ENCODE peak calls at places on chromosomes 1 and 21, in six cellular contexts. T is A549, Q is K562, D is HepG2, R is GM12878, U is H1. X is an unnamed sample.
A peak's percentile ranks its signal among the peaks of the same experiment; 100 is the strongest.

GRCh38 chr1:17335821-17336718 is 28.1 kb downstream of the PADI4 start:
- DNase-seq in T (peak; percentile 56), Q (peak; percentile 69), D (peak; percentile 42), R (no peak), U (peak; percentile 23), X (peak; percentile 41)

GRCh38 chr1:1988061-1988945 is 15.3 kb downstream of the CFAP74 start:
- DNase-seq in T (no peak), Q (no peak), D (no peak), R (no peak), U (no peak), X (no peak)

GRCh38 chr1:27656157-27656893 is 15.7 kb downstream of the IFI6 start:
- DNase-seq in T (no peak), Q (no peak), D (no peak), R (no peak), U (peak; percentile 74), X (peak; percentile 77)

GRCh38 chr1:226653311-226653921 is 85.7 kb downstream of the ITPKB start:
- DNase-seq in T (no peak), Q (no peak), D (no peak), R (no peak), U (no peak), X (no peak)

GRCh38 chr1:207752456-207753132 is 740 bp downstream of the CD46 start:
- DNase-seq in T (peak; percentile 33), Q (peak; percentile 60), D (peak; percentile 87), R (no peak), U (no peak), X (peak; percentile 13)

GRCh38 chr1:24770891-24771290 is 25.6 kb downstream of the CLIC4 start:
- DNase-seq in T (no peak), Q (no peak), D (no peak), R (no peak), U (no peak), X (peak; percentile 65)

GRCh38 chr1:200029035-200029623 is 1.6 kb downstream of the NR5A2 start:
- DNase-seq in T (peak; percentile 72), Q (no peak), D (no peak), R (no peak), U (no peak), X (peak; percentile 36)

GRCh38 chr1:213724640-213725536 is 262.9 kb upstream of the PROX1 start:
- DNase-seq in T (no peak), Q (no peak), D (peak; percentile 31), R (no peak), U (no peak), X (no peak)

GRCh38 chr1:16043950-16044349 is 368 bp downstream of the CLCNKB start:
- DNase-seq in T (no peak), Q (no peak), D (no peak), R (no peak), U (no peak), X (no peak)

GRCh38 chr1:20366076-20366765 is 75.5 kb downstream of the VWA5B1 start:
- DNase-seq in T (no peak), Q (no peak), D (no peak), R (no peak), U (no peak), X (peak; percentile 20)

GRCh38 chr1:2373551-2374259 is 17.6 kb downstream of the MORN1 start:
- DNase-seq in T (no peak), Q (no peak), D (no peak), R (no peak), U (no peak), X (no peak)

GRCh38 chr1:19179597-19180271 is 30.3 kb downstream of the UBR4 start:
- DNase-seq in T (peak; percentile 44), Q (peak; percentile 56), D (peak; percentile 33), R (no peak), U (no peak), X (peak; percentile 41)

GRCh38 chr1:206898089-206898908 is 1.1 kb downstream of the IL24 start:
- DNase-seq in T (peak; percentile 35), Q (no peak), D (no peak), R (no peak), U (no peak), X (peak; percentile 71)

GRCh38 chr21:34968414-34969333 is 80.4 kb downstream of the RUNX1 start:
- DNase-seq in T (no peak), Q (no peak), D (peak; percentile 83), R (no peak), U (no peak), X (no peak)

GRCh38 chr1:51237714-51238403 is 1.8 kb downstream of the RNF11 start:
- DNase-seq in T (no peak), Q (no peak), D (no peak), R (no peak), U (no peak), X (peak; percentile 69)

GRCh38 chr1:198155253-198155652 is 1.5 kb upstream of the NEK7 start:
- DNase-seq in T (peak; percentile 32), Q (no peak), D (no peak), R (no peak), U (no peak), X (peak; percentile 71)

GRCh38 chr1:175597969-175598765 is 145.2 kb downstream of the TNR start:
- DNase-seq in T (no peak), Q (no peak), D (no peak), R (peak; percentile 51), U (no peak), X (peak; percentile 3)

GRCh38 chr1:197599789-197600188 is 175.5 kb downstream of the DENND1B start:
- DNase-seq in T (no peak), Q (no peak), D (no peak), R (no peak), U (no peak), X (no peak)

GRCh38 chr1:227901906-227902640 is 45.7 kb downstream of the WNT9A start:
- DNase-seq in T (peak; percentile 67), Q (peak; percentile 66), D (peak; percentile 16), R (no peak), U (no peak), X (peak; percentile 11)

GRCh38 chr21:42111470-42111743 is 40.3 kb downstream of the UMODL1 start:
- DNase-seq in T (no peak), Q (no peak), D (no peak), R (no peak), U (no peak), X (no peak)

GRCh38 chr21:37496972-37497371 is 130.4 kb downstream of the DYRK1A start:
- DNase-seq in T (no peak), Q (no peak), D (no peak), R (no peak), U (no peak), X (no peak)

GRCh38 chr1:29256979-29257804 is 20.9 kb downstream of the PTPRU start:
- DNase-seq in T (peak; percentile 33), Q (peak; percentile 37), D (no peak), R (no peak), U (no peak), X (no peak)

GRCh38 chr1:244605835-244606234 is 47.1 kb upstream of the DESI2 start:
- DNase-seq in T (no peak), Q (no peak), D (no peak), R (no peak), U (no peak), X (no peak)

GRCh38 chr1:40267767-40268187 is 9.7 kb downstream of the ZMPSTE24 start:
- DNase-seq in T (no peak), Q (no peak), D (no peak), R (no peak), U (no peak), X (peak; percentile 97)

GRCh38 chr1:184811439-184812111 is 56.9 kb upstream of the EDEM3 start:
- DNase-seq in T (no peak), Q (no peak), D (no peak), R (no peak), U (no peak), X (no peak)

GRCh38 chr1:25863486-25864262 is 4.4 kb upstream of the AUNIP start:
- DNase-seq in T (no peak), Q (no peak), D (no peak), R (no peak), U (no peak), X (no peak)

GRCh38 chr1:22319608-22320007 is 132.0 kb upstream of the ZBTB40 start:
- DNase-seq in T (no peak), Q (no peak), D (no peak), R (no peak), U (no peak), X (no peak)

GRCh38 chr1:22323141-22323845 is 128.4 kb upstream of the ZBTB40 start:
- DNase-seq in T (no peak), Q (no peak), D (no peak), R (no peak), U (no peak), X (no peak)

GRCh38 chr1:22318279-22318983 is 133.2 kb upstream of the ZBTB40 start:
- DNase-seq in T (no peak), Q (no peak), D (no peak), R (no peak), U (no peak), X (no peak)

GRCh38 chr1:22321917-22322316 is 129.7 kb upstream of the ZBTB40 start:
- DNase-seq in T (no peak), Q (no peak), D (no peak), R (no peak), U (no peak), X (no peak)

GRCh38 chr1:22320703-22321344 is 130.8 kb upstream of the ZBTB40 start:
- DNase-seq in T (no peak), Q (no peak), D (no peak), R (no peak), U (no peak), X (no peak)
- TF ChIP-seq CEBPB in T (no peak), Q (no peak), D (no peak), R (no peak), U (no peak), X (no peak)

GRCh38 chr1:64163972-64164371 is 39.5 kb upstream of the UBE2U start:
- DNase-seq in T (peak; percentile 14), Q (no peak), D (no peak), R (no peak), U (no peak), X (peak; percentile 64)
- TF ChIP-seq CEBPB in T (no peak), Q (no peak), D (no peak), R (no peak), U (peak; percentile 45), X (no peak)

GRCh38 chr1:210364479-210364878 is 35.8 kb downstream of the HHAT start:
- DNase-seq in T (no peak), Q (no peak), D (no peak), R (no peak), U (no peak), X (no peak)
- TF ChIP-seq CEBPB in T (no peak), Q (no peak), D (no peak), R (no peak), U (no peak), X (no peak)

GRCh38 chr1:153763365-153764225 is 11.6 kb upstream of the SLC27A3 start:
- DNase-seq in T (no peak), Q (no peak), D (no peak), R (no peak), U (no peak), X (no peak)
- TF ChIP-seq CEBPB in T (no peak), Q (no peak), D (no peak), R (no peak), U (no peak), X (no peak)

GRCh38 chr1:119953266-119953998 is 57.1 kb upstream of the ADAM30 start:
- DNase-seq in T (no peak), Q (no peak), D (no peak), R (no peak), U (no peak), X (no peak)
- TF ChIP-seq CEBPB in T (no peak), Q (no peak), D (no peak), R (no peak), U (no peak), X (no peak)